ENCODE peak calls at places on chromosome 5, in ten cellular contexts. K is activated T-cell treated with anti-CD3 and anti-CD28 coated beads for 4 hours; L is nucleus accumbens; Z is GM23248; S is M059J; M is Karpas-422; O is stimulated activated CD4-positive, alpha-beta T cell treated with anti-CD3 and anti-CD28 coated beads, Interleukin-15, amount 100 ng/mL, for 1 hour; A is GM12892; P is NCI-H1417; F is RPMI7951. J is an unnamed sample.
A peak's percentile ranks its signal among the peaks of the same experiment; 100 is the strongest.

GRCh38 chr5:100901851-100902341 is 1.2 kb downstream of the ST8SIA4 start:
- DNase-seq in O (peak; percentile 21), F (no peak), S (no peak), L (no peak), A (no peak), K (peak; percentile 55), M (peak; percentile 94), P (no peak), Z (peak; percentile 3), J (no peak)

GRCh38 chr5:684771-685216 is 8.4 kb downstream of the TPPP start:
- DNase-seq in K (no peak), S (no peak), Z (no peak), L (no peak), O (no peak), M (no peak), F (no peak), P (no peak), A (peak; percentile 6), J (peak; percentile 5)

GRCh38 chr5:41457094-41457493 is 53.3 kb downstream of the PLCXD3 start:
- DNase-seq in S (no peak), A (no peak), Z (no peak), F (no peak), P (no peak), M (no peak), K (no peak), O (no peak), L (no peak), J (no peak)

GRCh38 chr5:463952-464351 is 21.0 kb downstream of the EXOC3 start:
- DNase-seq in L (no peak), M (peak; percentile 59), A (no peak), P (no peak), Z (no peak), K (peak; percentile 87), F (no peak), O (peak; percentile 72), S (no peak), J (no peak)

GRCh38 chr5:120604898-120605297 is 140.8 kb downstream of the PRR16 start:
- DNase-seq in K (no peak), Z (peak; percentile 94), M (no peak), P (no peak), A (no peak), L (no peak), F (peak; percentile 86), S (peak; percentile 96), O (no peak), J (no peak)

GRCh38 chr5:98106116-98107088 is 667.1 kb upstream of the RGMB start:
- DNase-seq in F (no peak), P (no peak), S (no peak), Z (peak; percentile 84), A (no peak), L (no peak), M (no peak), O (no peak), K (no peak), J (no peak)

GRCh38 chr5:13994606-13995336 is 50.3 kb upstream of the DNAH5 start:
- DNase-seq in A (no peak), Z (no peak), P (peak; percentile 83), M (peak; percentile 43), F (peak; percentile 24), O (no peak), S (no peak), L (no peak), K (no peak), J (no peak)

GRCh38 chr5:54673523-54674225 is 156.1 kb downstream of the SNX18 start:
- DNase-seq in F (peak; percentile 5), O (no peak), Z (no peak), L (no peak), S (no peak), P (no peak), M (no peak), K (no peak), A (peak; percentile 5), J (no peak)

GRCh38 chr5:157328277-157328912 is 62.5 kb downstream of the CYFIP2 start:
- DNase-seq in K (peak; percentile 46), M (peak; percentile 85), P (peak; percentile 73), Z (peak; percentile 90), A (peak; percentile 53), S (peak; percentile 71), O (no peak), F (peak; percentile 71), L (peak; percentile 23), J (peak; percentile 59)

GRCh38 chr5:34474573-34475021 is 181.5 kb upstream of the RAI14 start:
- DNase-seq in L (no peak), F (peak; percentile 42), K (no peak), S (peak; percentile 66), Z (peak; percentile 67), A (no peak), M (peak; percentile 75), P (peak; percentile 67), O (no peak), J (no peak)

GRCh38 chr5:93423333-93423714 is 157.7 kb downstream of the NR2F1-AS1 start:
- DNase-seq in L (no peak), M (no peak), F (no peak), A (no peak), O (no peak), Z (no peak), P (no peak), S (no peak), K (no peak), J (no peak)

GRCh38 chr5:168317096-168317520 is 25.7 kb downstream of the WWC1 start:
- DNase-seq in A (no peak), F (no peak), P (no peak), O (no peak), Z (no peak), M (no peak), L (no peak), K (no peak), S (no peak), J (no peak)

GRCh38 chr5:139862313-139862712 is 66.7 kb downstream of the PSD2 start:
- DNase-seq in O (no peak), F (peak; percentile 85), L (no peak), K (no peak), A (no peak), S (peak; percentile 80), P (no peak), Z (peak; percentile 85), M (peak; percentile 57), J (no peak)

GRCh38 chr5:145971108-145971507 is 34.7 kb downstream of the SH3RF2 start:
- DNase-seq in K (no peak), L (no peak), F (no peak), M (no peak), P (no peak), O (no peak), Z (no peak), S (no peak), A (no peak), J (no peak)

GRCh38 chr5:101364469-101364868 is 461.4 kb upstream of the ST8SIA4 start:
- DNase-seq in F (no peak), O (no peak), P (no peak), S (no peak), L (no peak), Z (peak; percentile 19), K (no peak), A (no peak), M (no peak), J (no peak)

GRCh38 chr5:96026334-96027065 is 64.8 kb upstream of the ELL2 start:
- DNase-seq in O (no peak), S (peak; percentile 97), P (no peak), F (peak; percentile 86), M (no peak), K (no peak), L (no peak), A (no peak), Z (peak; percentile 89), J (no peak)

GRCh38 chr5:66987949-66988838 is 208.4 kb downstream of the CD180 start:
- DNase-seq in L (no peak), M (peak; percentile 81), P (peak; percentile 54), Z (peak; percentile 68), S (peak; percentile 43), O (no peak), K (no peak), F (peak; percentile 37), A (no peak), J (no peak)

GRCh38 chr5:97074859-97075489 is 67.4 kb downstream of the LIX1 start:
- DNase-seq in S (no peak), L (no peak), F (no peak), A (no peak), M (no peak), P (no peak), K (no peak), O (no peak), Z (no peak), J (no peak)

GRCh38 chr5:173455599-173455957 is 127.4 kb upstream of the STC2 start:
- DNase-seq in A (no peak), P (no peak), M (no peak), L (no peak), Z (no peak), F (no peak), S (no peak), K (no peak), O (no peak), J (no peak)

GRCh38 chr5:78574731-78575161 is 73.8 kb downstream of the LHFPL2 start:
- DNase-seq in S (peak; percentile 51), Z (peak; percentile 69), O (no peak), K (no peak), M (no peak), F (no peak), A (no peak), L (no peak), P (no peak), J (no peak)

GRCh38 chr5:54362992-54363630 is 52.7 kb upstream of the ARL15 start:
- DNase-seq in Z (peak; percentile 58), S (peak; percentile 77), F (peak; percentile 10), K (no peak), P (no peak), L (no peak), M (no peak), A (no peak), O (no peak), J (no peak)

GRCh38 chr5:177494356-177495195 is 2.8 kb downstream of the PDLIM7 start:
- DNase-seq in Z (peak; percentile 94), P (no peak), F (peak; percentile 83), M (no peak), L (no peak), A (no peak), K (no peak), S (peak; percentile 91), O (no peak), J (no peak)

GRCh38 chr5:28344803-28345433 is 1306.5 kb upstream of the CDH9 start:
- DNase-seq in Z (peak; percentile 0), F (peak; percentile 40), L (no peak), M (peak; percentile 86), K (no peak), P (peak; percentile 11), S (peak; percentile 35), A (no peak), O (no peak), J (no peak)

GRCh38 chr5:93054424-93055165 is 526.4 kb downstream of the NR2F1-AS1 start:
- DNase-seq in S (no peak), M (no peak), Z (peak; percentile 34), A (no peak), K (no peak), F (no peak), L (no peak), P (no peak), O (no peak), J (no peak)

GRCh38 chr5:92391-93220 is 638 bp downstream of the PLEKHG4B start:
- DNase-seq in O (no peak), Z (no peak), A (no peak), F (no peak), K (no peak), S (peak; percentile 8), P (no peak), L (no peak), M (no peak), J (no peak)

GRCh38 chr5:111829701-111830100 is 72.7 kb upstream of the NREP start:
- DNase-seq in K (no peak), O (no peak), L (no peak), Z (peak; percentile 93), S (peak; percentile 90), F (peak; percentile 95), M (no peak), A (no peak), P (no peak), J (no peak)

GRCh38 chr5:115702025-115702424 is 76.2 kb upstream of the TMED7 start:
- DNase-seq in L (no peak), S (no peak), M (no peak), F (no peak), O (no peak), Z (no peak), P (no peak), K (no peak), A (no peak), J (no peak)

GRCh38 chr5:64653776-64654175 is 36.5 kb upstream of the SHISAL2B start:
- DNase-seq in O (no peak), K (no peak), F (no peak), Z (peak; percentile 15), P (no peak), L (no peak), S (no peak), A (no peak), M (no peak), J (no peak)